ENCODE peak calls at places on chromosomes 16 and 17, in four cellular contexts. One of them, this sample, is unnamed. For H3K4me1, the result is how much of the 10 kb centered on the place peaks cover.

GRCh38 chr16:66656547-66656946 is 40.0 kb downstream of the CMTM4 start:
- DNase-seq in cardiac muscle cell: no peak
- DNase-seq in heart left ventricle: no peak
- DNase-seq in adipocyte: no peak
- DNase-seq in this sample: no peak

GRCh38 chr16:75241955-75242354 is 9.5 kb downstream of the BCAR1 start:
- DNase-seq in cardiac muscle cell: no peak
- DNase-seq in heart left ventricle: peak
- DNase-seq in adipocyte: no peak
- DNase-seq in this sample: no peak

GRCh38 chr17:80769516-80769915 is 222.1 kb upstream of the CHMP6 start:
- DNase-seq in cardiac muscle cell: no peak
- DNase-seq in heart left ventricle: no peak
- DNase-seq in adipocyte: no peak
- DNase-seq in this sample: peak

GRCh38 chr17:64315032-64315490 is 52.0 kb upstream of the TEX2 start:
- DNase-seq in cardiac muscle cell: no peak
- DNase-seq in heart left ventricle: peak
- DNase-seq in adipocyte: peak
- DNase-seq in this sample: no peak

GRCh38 chr17:27919120-27919519 is 26.0 kb upstream of the LYRM9 start:
- DNase-seq in cardiac muscle cell: no peak
- DNase-seq in heart left ventricle: no peak
- DNase-seq in adipocyte: no peak
- DNase-seq in this sample: no peak

GRCh38 chr16:13912891-13913290 is 7.1 kb upstream of the ERCC4 start:
- DNase-seq in cardiac muscle cell: no peak
- DNase-seq in heart left ventricle: no peak
- DNase-seq in adipocyte: no peak
- DNase-seq in this sample: no peak

GRCh38 chr16:64920211-64920610 is 201.7 kb downstream of the CDH11 start:
- DNase-seq in cardiac muscle cell: no peak
- DNase-seq in heart left ventricle: no peak
- DNase-seq in adipocyte: peak
- DNase-seq in this sample: peak

GRCh38 chr16:51762081-51762995 is 611.3 kb upstream of the SALL1 start:
- DNase-seq in cardiac muscle cell: peak
- DNase-seq in heart left ventricle: peak
- DNase-seq in adipocyte: peak
- DNase-seq in this sample: peak

GRCh38 chr17:83151056-83151441 is 71.6 kb downstream of the METRNL start:
- DNase-seq in cardiac muscle cell: no peak
- DNase-seq in heart left ventricle: no peak
- DNase-seq in adipocyte: no peak
- DNase-seq in this sample: no peak

GRCh38 chr17:43966276-43966675 is 12.5 kb upstream of the PYY start:
- DNase-seq in cardiac muscle cell: no peak
- DNase-seq in heart left ventricle: no peak
- DNase-seq in adipocyte: no peak
- DNase-seq in this sample: no peak

GRCh38 chr17:66655861-66656260 is 179.1 kb upstream of the CACNG5 start:
- DNase-seq in cardiac muscle cell: no peak
- DNase-seq in heart left ventricle: no peak
- DNase-seq in adipocyte: peak
- DNase-seq in this sample: peak

GRCh38 chr16:86534779-86535605 is 20.0 kb downstream of the MTHFSD start:
- DNase-seq in cardiac muscle cell: no peak
- DNase-seq in heart left ventricle: no peak
- DNase-seq in adipocyte: no peak
- DNase-seq in this sample: peak

GRCh38 chr17:17351901-17352781 is 49.0 kb downstream of the NT5M start:
- DNase-seq in cardiac muscle cell: no peak
- DNase-seq in heart left ventricle: peak
- DNase-seq in adipocyte: no peak
- DNase-seq in this sample: peak

GRCh38 chr16:82882982-82883863 is 256.5 kb downstream of the CDH13 start:
- DNase-seq in cardiac muscle cell: no peak
- DNase-seq in heart left ventricle: no peak
- DNase-seq in adipocyte: no peak
- DNase-seq in this sample: no peak

GRCh38 chr16:50449800-50450199 is 81.0 kb upstream of the BRD7 start:
- DNase-seq in cardiac muscle cell: peak
- DNase-seq in heart left ventricle: no peak
- DNase-seq in adipocyte: no peak
- DNase-seq in this sample: no peak

GRCh38 chr16:81818514-81819304 is 39.6 kb downstream of the PLCG2 start:
- DNase-seq in cardiac muscle cell: no peak
- DNase-seq in heart left ventricle: no peak
- DNase-seq in adipocyte: no peak
- DNase-seq in this sample: no peak

GRCh38 chr17:8337802-8338744 is 1.6 kb upstream of the ODF4 start:
- DNase-seq in cardiac muscle cell: no peak
- DNase-seq in heart left ventricle: no peak
- DNase-seq in adipocyte: no peak
- DNase-seq in this sample: no peak

GRCh38 chr17:3865166-3865565 is 19.1 kb upstream of the NCBP3 start:
- DNase-seq in cardiac muscle cell: no peak
- DNase-seq in heart left ventricle: peak
- DNase-seq in adipocyte: no peak
- DNase-seq in this sample: peak

GRCh38 chr17:8300629-8301242 is 5.5 kb upstream of the SLC25A35 start:
- DNase-seq in cardiac muscle cell: peak
- DNase-seq in heart left ventricle: peak
- DNase-seq in adipocyte: peak
- DNase-seq in this sample: peak

GRCh38 chr17:38554430-38555350 is 51.1 kb downstream of the SRCIN1 start:
- DNase-seq in cardiac muscle cell: no peak
- DNase-seq in heart left ventricle: no peak
- DNase-seq in adipocyte: no peak
- DNase-seq in this sample: no peak

GRCh38 chr16:57318240-57318970 is 33.9 kb upstream of the PLLP start:
- DNase-seq in cardiac muscle cell: peak
- DNase-seq in heart left ventricle: peak
- DNase-seq in adipocyte: peak
- DNase-seq in this sample: peak

GRCh38 chr17:42843358-42843934 is 934 bp upstream of the AOC2 start:
- DNase-seq in cardiac muscle cell: peak
- DNase-seq in heart left ventricle: no peak
- DNase-seq in adipocyte: peak
- DNase-seq in this sample: peak

GRCh38 chr17:28702752-28703150 is 8.9 kb downstream of the PROCA1 start:
- DNase-seq in cardiac muscle cell: no peak
- DNase-seq in heart left ventricle: no peak
- DNase-seq in adipocyte: no peak
- DNase-seq in this sample: peak

GRCh38 chr16:51839697-51840462 is 688.8 kb upstream of the SALL1 start:
- DNase-seq in cardiac muscle cell: no peak
- DNase-seq in heart left ventricle: no peak
- DNase-seq in adipocyte: no peak
- DNase-seq in this sample: no peak

GRCh38 chr17:72955391-72956140 is 136.9 kb downstream of the SLC39A11 start:
- DNase-seq in cardiac muscle cell: no peak
- DNase-seq in heart left ventricle: no peak
- DNase-seq in adipocyte: no peak
- DNase-seq in this sample: no peak

GRCh38 chr16:11253009-11253994 is 2.7 kb downstream of the SOCS1 start:
- DNase-seq in cardiac muscle cell: no peak
- DNase-seq in heart left ventricle: no peak
- DNase-seq in adipocyte: peak
- DNase-seq in this sample: peak

GRCh38 chr16:67013238-67013822 is 15.6 kb upstream of the CBFB start:
- DNase-seq in cardiac muscle cell: no peak
- DNase-seq in heart left ventricle: no peak
- DNase-seq in adipocyte: no peak
- DNase-seq in this sample: peak

GRCh38 chr17:27640790-27641189 is 9.8 kb downstream of the LGALS9 start:
- DNase-seq in cardiac muscle cell: no peak
- DNase-seq in heart left ventricle: no peak
- DNase-seq in adipocyte: no peak
- DNase-seq in this sample: no peak

GRCh38 chr17:48570325-48571023 is 7.7 kb downstream of the HOXB4 start:
- DNase-seq in cardiac muscle cell: no peak
- DNase-seq in heart left ventricle: no peak
- DNase-seq in adipocyte: no peak
- DNase-seq in this sample: no peak

GRCh38 chr16:71915350-71915749 is 20.0 kb downstream of the IST1 start:
- DNase-seq in cardiac muscle cell: no peak
- DNase-seq in heart left ventricle: no peak
- DNase-seq in adipocyte: no peak
- DNase-seq in this sample: no peak

GRCh38 chr17:82548681-82549303 is 29.3 kb downstream of the FOXK2 start:
- DNase-seq in cardiac muscle cell: no peak
- DNase-seq in heart left ventricle: no peak
- DNase-seq in adipocyte: no peak
- DNase-seq in this sample: no peak

GRCh38 chr17:63455417-63455816 is 9.3 kb upstream of the CYB561 start:
- DNase-seq in cardiac muscle cell: no peak
- DNase-seq in heart left ventricle: no peak
- DNase-seq in adipocyte: no peak
- DNase-seq in this sample: peak

GRCh38 chr17:45438931-45439610 is 6.4 kb upstream of the ARHGAP27 start:
- DNase-seq in cardiac muscle cell: no peak
- DNase-seq in heart left ventricle: no peak
- DNase-seq in adipocyte: no peak
- DNase-seq in this sample: peak

GRCh38 chr17:45437461-45438283 is 5.0 kb upstream of the ARHGAP27 start:
- DNase-seq in cardiac muscle cell: no peak
- DNase-seq in heart left ventricle: no peak
- DNase-seq in adipocyte: no peak
- DNase-seq in this sample: peak

GRCh38 chr17:45441536-45442310 is 9.1 kb upstream of the ARHGAP27 start:
- DNase-seq in cardiac muscle cell: no peak
- DNase-seq in heart left ventricle: no peak
- DNase-seq in adipocyte: no peak
- DNase-seq in this sample: peak

GRCh38 chr17:45436625-45437460 is 4.2 kb upstream of the ARHGAP27 start:
- DNase-seq in cardiac muscle cell: no peak
- DNase-seq in heart left ventricle: no peak
- DNase-seq in adipocyte: no peak
- DNase-seq in this sample: peak

DNA sequence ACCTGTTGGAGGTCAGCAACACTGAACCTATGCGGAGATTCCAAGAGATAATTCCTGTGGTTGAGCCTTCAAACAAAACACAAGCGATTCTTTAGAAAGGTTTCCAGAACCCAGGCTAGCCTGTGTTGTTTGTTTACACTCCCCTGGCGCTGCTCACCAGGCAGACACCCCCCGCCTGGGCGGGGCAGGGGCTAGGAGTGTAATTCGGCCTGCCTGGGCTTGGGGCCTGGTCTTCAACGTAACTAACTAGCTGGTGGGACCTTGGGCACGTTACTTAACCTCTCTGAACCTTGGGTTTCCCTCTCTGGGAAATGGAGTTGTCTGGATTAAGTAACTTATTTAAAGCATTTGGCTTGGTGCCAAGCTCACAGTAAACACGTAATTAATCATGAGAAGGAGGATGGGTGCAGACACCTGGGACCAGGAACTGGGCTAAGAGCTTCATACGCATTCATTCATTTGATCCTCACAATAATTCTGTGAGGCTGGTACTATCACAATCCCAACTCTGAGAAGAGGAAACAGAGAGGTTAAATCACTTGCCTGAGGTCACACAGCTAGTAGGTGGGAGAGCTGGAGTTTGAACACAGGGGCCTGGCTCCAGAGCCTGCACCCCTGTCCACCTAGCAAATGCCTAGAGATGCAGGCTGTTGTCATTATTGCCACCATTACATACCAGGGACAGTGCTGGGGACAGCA is 7.6 kb upstream of the ARHGAP27 start:
- DNase-seq in cardiac muscle cell: no peak
- DNase-seq in heart left ventricle: no peak
- DNase-seq in adipocyte: no peak
- DNase-seq in this sample: peak
- H3K4me1 ChIP-seq in cardiac muscle cell: under half
- H3K4me1 ChIP-seq in heart left ventricle: under half
- H3K4me1 ChIP-seq in adipocyte: under half
- H3K4me1 ChIP-seq in this sample: under half

GRCh38 chr17:77148959-77149510 is 8.3 kb downstream of the SEC14L1 start:
- DNase-seq in cardiac muscle cell: no peak
- DNase-seq in heart left ventricle: no peak
- DNase-seq in adipocyte: no peak
- DNase-seq in this sample: no peak
- H3K4me1 ChIP-seq in cardiac muscle cell: under half
- H3K4me1 ChIP-seq in heart left ventricle: under half
- H3K4me1 ChIP-seq in adipocyte: half or more
- H3K4me1 ChIP-seq in this sample: under half

DNA sequence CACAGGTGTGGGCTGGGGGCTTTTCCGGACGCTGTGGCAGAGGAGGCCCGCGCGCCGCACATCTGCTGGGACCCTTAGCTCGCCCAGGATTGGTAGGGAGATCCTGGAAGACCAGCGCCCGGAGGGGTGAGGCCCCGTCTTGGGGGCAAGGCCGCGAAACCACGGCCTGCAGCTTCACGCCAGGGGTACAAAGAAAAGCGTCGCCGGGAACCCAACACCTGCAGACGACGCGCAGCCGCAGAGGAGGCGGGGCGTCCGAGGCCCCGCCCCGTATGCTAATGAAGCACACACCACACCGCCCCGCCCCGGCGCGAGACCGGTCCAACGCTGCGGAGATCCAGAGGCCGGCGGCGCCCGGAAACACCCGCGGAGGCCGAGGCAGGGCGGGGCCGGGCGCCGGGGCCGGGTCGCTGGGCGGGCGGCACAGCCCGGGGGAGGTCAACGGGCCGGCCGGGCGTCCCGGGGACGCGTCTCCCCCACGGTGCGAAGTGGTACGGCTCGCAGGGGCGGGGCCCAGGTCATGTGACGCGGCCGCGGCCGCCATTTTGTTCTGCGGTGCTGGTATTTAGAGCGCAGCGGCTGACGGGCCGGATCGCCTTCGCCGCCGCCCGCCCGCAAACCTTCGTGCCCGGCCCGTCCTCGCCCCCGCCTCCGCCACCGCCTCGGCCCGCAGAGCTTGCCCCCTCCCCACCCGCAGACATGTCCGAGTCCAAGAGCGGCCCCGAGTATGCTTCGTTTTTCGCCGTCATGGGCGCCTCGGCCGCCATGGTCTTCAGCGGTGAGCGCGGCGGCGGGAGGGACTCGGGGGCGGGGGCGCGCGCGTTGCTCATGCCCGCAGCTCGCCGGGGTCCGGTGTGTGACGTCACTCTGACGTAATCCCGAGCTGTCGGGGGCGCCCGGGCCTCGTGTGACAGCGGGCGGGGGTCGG is at the start of gene ATP6V0C:
- DNase-seq in cardiac muscle cell: peak
- DNase-seq in heart left ventricle: peak
- DNase-seq in adipocyte: peak
- DNase-seq in this sample: peak
- H3K4me1 ChIP-seq in cardiac muscle cell: under half
- H3K4me1 ChIP-seq in heart left ventricle: under half
- H3K4me1 ChIP-seq in adipocyte: under half
- H3K4me1 ChIP-seq in this sample: under half

GRCh38 chr17:57607553-57608120 is 137.5 kb downstream of the CCDC182 start:
- DNase-seq in cardiac muscle cell: no peak
- DNase-seq in heart left ventricle: no peak
- DNase-seq in adipocyte: no peak
- DNase-seq in this sample: no peak
- H3K4me1 ChIP-seq in cardiac muscle cell: under half
- H3K4me1 ChIP-seq in heart left ventricle: under half
- H3K4me1 ChIP-seq in adipocyte: under half
- H3K4me1 ChIP-seq in this sample: under half

GRCh38 chr17:61410555-61411089 is 11.0 kb downstream of the TBX2 start:
- DNase-seq in cardiac muscle cell: peak
- DNase-seq in heart left ventricle: peak
- DNase-seq in adipocyte: peak
- DNase-seq in this sample: peak
- H3K4me1 ChIP-seq in cardiac muscle cell: under half
- H3K4me1 ChIP-seq in heart left ventricle: under half
- H3K4me1 ChIP-seq in adipocyte: under half
- H3K4me1 ChIP-seq in this sample: under half